ENCODE peak calls at places on chromosome 13, in nine cellular contexts. H is AG04450; J is ovary; U is WERI-Rb-1; M is upper lobe of left lung; X is right atrium auricular region; W is CD8-positive, alpha-beta T cell; D is left ventricle myocardium inferior; R is endothelial cell of umbilical vein. P is an unnamed sample.

GRCh38 chr13:34748078-34748477 is 194.0 kb upstream of the NBEA start:
- DNase-seq in X (peak), R (peak), W (no peak), M (peak), D (peak), H (no peak), J (peak), U (no peak), P (no peak)

GRCh38 chr13:106566682-106567420 is 1.1 kb downstream of the ARGLU1 start:
- DNase-seq in W (peak), J (peak), D (peak), R (peak), M (peak), H (no peak), X (no peak), U (peak), P (peak)

GRCh38 chr13:26502826-26503225 is 54.7 kb upstream of the WASF3 start:
- DNase-seq in W (no peak), D (no peak), R (peak), J (no peak), U (no peak), M (no peak), H (peak), X (peak), P (no peak)

GRCh38 chr13:89950225-89950624 is 1397.3 kb upstream of the MIR17HG start:
- DNase-seq in D (no peak), J (no peak), W (no peak), X (no peak), R (no peak), U (no peak), M (no peak), H (no peak), P (no peak)

GRCh38 chr13:50359779-50360178 is 344.5 kb downstream of the KCNRG start:
- DNase-seq in X (no peak), D (no peak), H (no peak), U (no peak), J (no peak), R (no peak), M (no peak), W (no peak), P (no peak)

GRCh38 chr13:99577934-99578917 is 77.0 kb downstream of the TM9SF2 start:
- DNase-seq in J (peak), M (no peak), U (no peak), X (no peak), W (no peak), R (peak), H (no peak), D (no peak), P (no peak)

GRCh38 chr13:99275093-99275469 is 16.9 kb upstream of the GPR18 start:
- DNase-seq in H (no peak), U (no peak), M (no peak), W (peak), J (no peak), X (no peak), R (no peak), D (no peak), P (no peak)

GRCh38 chr13:100694722-100695644 is 20.4 kb upstream of the TMTC4 start:
- DNase-seq in D (no peak), X (no peak), J (no peak), W (no peak), M (no peak), H (no peak), U (peak), R (peak), P (no peak)

GRCh38 chr13:62418872-62419271 is 1003.2 kb upstream of the PCDH20 start:
- DNase-seq in U (no peak), X (no peak), J (no peak), R (no peak), D (no peak), M (no peak), H (no peak), W (no peak), P (no peak)

GRCh38 chr13:113080361-113080831 is 25.2 kb upstream of the F7 start:
- DNase-seq in H (no peak), D (no peak), U (no peak), J (no peak), R (no peak), M (no peak), X (no peak), W (no peak), P (no peak)

GRCh38 chr13:32804673-32805260 is 211.5 kb upstream of the KL start:
- DNase-seq in J (no peak), W (no peak), R (no peak), H (no peak), U (no peak), M (no peak), X (no peak), D (no peak), P (no peak)

GRCh38 chr13:99923877-99924582 is 47.5 kb downstream of the ZIC5 start:
- DNase-seq in M (no peak), H (no peak), D (no peak), W (no peak), R (no peak), U (no peak), J (no peak), X (no peak), P (no peak)

GRCh38 chr13:112171570-112171965 is 104.6 kb downstream of the SOX1 start:
- DNase-seq in J (no peak), X (no peak), M (no peak), W (no peak), R (no peak), U (no peak), D (no peak), H (no peak), P (peak)

GRCh38 chr13:106373989-106374572 is 161.4 kb downstream of the EFNB2 start:
- DNase-seq in W (no peak), R (peak), D (no peak), U (peak), M (peak), H (no peak), X (no peak), J (no peak), P (no peak)

GRCh38 chr13:94400874-94401273 is 78.6 kb downstream of the DCT start:
- DNase-seq in X (no peak), D (no peak), M (no peak), U (no peak), W (no peak), R (no peak), H (no peak), J (no peak), P (no peak)

GRCh38 chr13:110070511-110071120 is 236.3 kb downstream of the COL4A1 start:
- DNase-seq in H (peak), D (no peak), M (no peak), J (no peak), X (no peak), U (no peak), W (no peak), R (no peak), P (no peak)

GRCh38 chr13:98664510-98664909 is 87.6 kb upstream of the STK24 start:
- DNase-seq in X (no peak), J (no peak), M (no peak), D (no peak), U (no peak), H (no peak), R (no peak), W (no peak), P (no peak)

GRCh38 chr13:95553614-95554385 is 1.3 kb downstream of the CLDN10 start:
- DNase-seq in M (no peak), W (no peak), D (no peak), U (no peak), J (no peak), H (no peak), R (no peak), X (no peak), P (no peak)

GRCh38 chr13:57557979-57558529 is 73.5 kb upstream of the PCDH17 start:
- DNase-seq in W (no peak), R (peak), J (no peak), M (no peak), U (no peak), D (no peak), X (no peak), H (no peak), P (no peak)

GRCh38 chr13:99802416-99802815 is 169.2 kb downstream of the ZIC5 start:
- DNase-seq in U (no peak), D (no peak), R (no peak), M (no peak), W (no peak), J (no peak), X (no peak), H (no peak), P (no peak)

GRCh38 chr13:113500530-113501265 is 10.2 kb upstream of the DCUN1D2 start:
- DNase-seq in W (no peak), R (no peak), D (no peak), H (no peak), U (no peak), X (no peak), J (no peak), M (no peak), P (no peak)

DNA sequence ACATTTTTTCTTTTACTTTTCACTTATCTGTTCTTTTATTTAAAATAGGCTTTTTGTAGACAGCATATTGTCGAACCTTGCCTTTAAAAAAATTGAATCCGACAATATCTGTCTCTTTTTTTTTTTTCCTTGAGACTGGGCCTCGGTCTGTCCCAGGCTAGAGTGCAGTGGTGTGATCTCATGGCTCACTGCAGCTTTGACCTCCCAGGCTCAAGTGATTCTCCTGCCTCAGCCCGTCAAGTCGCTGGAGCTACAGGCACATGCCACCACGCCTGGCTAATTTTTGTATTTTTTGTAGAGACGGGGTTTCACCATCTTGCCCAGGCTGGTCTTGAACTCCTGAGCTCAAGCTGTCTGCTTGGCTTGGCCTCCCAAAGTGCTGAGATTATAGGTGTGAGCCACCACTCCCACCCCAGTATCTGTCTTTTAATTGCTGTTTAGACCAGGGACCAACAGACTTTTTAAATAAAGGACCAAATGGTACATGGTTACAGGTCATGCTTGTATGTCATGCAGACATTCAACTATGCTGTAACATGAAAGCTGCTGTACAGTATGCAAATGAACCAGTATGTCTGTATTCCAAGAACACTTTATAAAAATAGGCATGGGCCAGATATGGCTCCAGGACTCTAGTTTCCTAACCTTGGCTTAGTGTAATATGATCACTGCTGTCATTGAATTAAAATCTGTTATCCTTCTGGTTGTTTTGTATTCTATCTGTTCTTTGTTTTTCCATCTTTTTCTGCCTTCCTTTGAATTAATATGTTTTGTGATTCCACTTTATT is 80.3 kb downstream of the GJA3 start:
- DNase-seq in D (no peak), H (no peak), J (no peak), R (no peak), X (no peak), M (no peak), W (no peak), U (no peak), P (no peak)
- H3K27ac ChIP-seq in D (peak), H (no peak), J (no peak), R (no peak), X (peak), M (no peak), W (no peak), U (no peak), P (no peak)

GRCh38 chr13:91313581-91313980 is 33.9 kb upstream of the MIR17HG start:
- DNase-seq in U (no peak), J (no peak), X (no peak), H (no peak), M (no peak), D (no peak), W (no peak), R (no peak), P (no peak)

GRCh38 chr13:91312324-91312723 is 35.2 kb upstream of the MIR17HG start:
- DNase-seq in M (no peak), H (no peak), X (no peak), J (no peak), R (no peak), D (no peak), U (no peak), W (no peak), P (no peak)

GRCh38 chr13:91313103-91313502 is 34.4 kb upstream of the MIR17HG start:
- DNase-seq in J (no peak), D (no peak), H (no peak), W (no peak), M (no peak), X (no peak), R (peak), U (no peak), P (no peak)

GRCh38 chr13:91311491-91311890 is 36.0 kb upstream of the MIR17HG start:
- DNase-seq in M (no peak), H (no peak), W (no peak), X (no peak), D (no peak), J (no peak), U (no peak), R (no peak), P (no peak)

DNA sequence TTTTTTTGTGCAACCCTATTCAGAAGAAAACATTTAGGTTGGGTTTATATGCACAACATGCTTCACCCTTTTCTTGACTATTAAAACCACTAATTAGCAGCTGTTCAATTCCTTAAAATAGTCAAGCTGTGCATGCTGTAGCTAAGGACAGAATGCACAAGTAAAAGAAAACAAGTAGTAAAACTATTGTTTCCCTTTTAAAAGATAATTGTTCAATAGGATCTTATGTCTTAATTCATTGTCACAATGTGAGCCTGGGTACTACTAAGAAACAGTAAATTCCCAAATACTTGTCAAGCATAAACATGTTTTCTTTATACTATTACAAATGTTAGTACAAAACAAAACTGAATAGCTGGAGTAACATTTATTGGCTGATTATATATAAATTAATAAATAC is 32.6 kb upstream of the MIR17HG start:
- DNase-seq in U (no peak), H (no peak), X (no peak), R (no peak), D (no peak), W (no peak), J (no peak), M (no peak), P (no peak)
- H3K4me3 ChIP-seq in U (no peak), H (no peak), X (no peak), R (no peak), D (no peak), W (no peak), J (no peak), M (no peak), P (no peak)

GRCh38 chr13:82740442-82740841 is 1141.8 kb downstream of the SLITRK1 start:
- DNase-seq in M (no peak), D (no peak), J (no peak), H (no peak), W (no peak), X (no peak), U (no peak), R (no peak), P (no peak)

DNA sequence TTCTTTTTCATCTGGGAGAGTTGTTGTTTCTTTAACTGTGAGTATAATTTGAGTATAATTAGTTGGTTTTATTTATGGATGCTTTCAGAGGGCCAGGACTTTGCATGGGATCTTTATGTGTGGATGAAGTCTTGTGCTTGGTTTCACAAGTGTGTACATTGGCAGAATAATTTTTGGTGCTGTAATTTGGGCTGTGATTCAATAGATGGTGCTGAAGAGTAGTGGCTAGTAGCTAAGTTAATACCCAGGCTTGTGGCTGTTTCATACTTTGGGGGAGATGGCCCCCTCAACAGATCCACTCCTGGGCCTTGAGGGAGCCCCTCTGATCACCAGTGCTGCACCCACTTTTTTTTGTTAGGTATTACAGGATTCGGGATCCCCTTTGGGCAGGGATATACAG is 1142.4 kb downstream of the SLITRK1 start:
- DNase-seq in R (no peak), D (no peak), M (no peak), W (no peak), X (no peak), U (no peak), J (no peak), H (no peak), P (no peak)
- TF ChIP-seq CTCF in R (no peak), D (no peak), M (no peak), W (no peak), X (no peak), U (no peak), J (no peak), H (peak), P (no peak)

GRCh38 chr13:85985791-85986190 is 186.6 kb upstream of the SLITRK6 start:
- DNase-seq in W (no peak), U (no peak), R (no peak), J (no peak), H (no peak), X (no peak), M (no peak), D (no peak), P (no peak)

DNA sequence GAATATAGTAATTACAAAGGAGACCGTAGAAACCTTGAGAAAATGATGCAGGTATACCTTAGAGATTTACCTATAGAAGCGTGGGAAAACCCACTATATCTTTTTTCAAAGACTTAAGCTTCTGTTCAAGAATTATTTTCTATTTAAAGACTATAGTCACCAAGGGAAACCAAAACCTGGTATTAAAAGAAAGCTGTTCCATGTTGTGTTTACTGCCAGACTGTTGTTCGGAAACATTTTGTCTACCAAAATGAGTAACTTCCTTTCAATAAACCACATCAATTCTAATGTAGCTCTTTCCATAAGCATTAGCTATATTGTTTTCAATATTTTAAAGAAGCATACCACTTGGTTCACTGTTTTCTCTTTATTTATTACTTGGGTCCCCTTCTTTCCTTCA is 182.9 kb upstream of the SLITRK6 start:
- DNase-seq in M (no peak), X (no peak), J (no peak), R (no peak), H (no peak), W (no peak), U (no peak), D (no peak), P (no peak)
- H3K27ac ChIP-seq in M (no peak), X (no peak), J (no peak), R (no peak), H (no peak), W (no peak), U (no peak), D (no peak), P (no peak)

GRCh38 chr13:20193142-20193923 is 595 bp upstream of the GJB2 start:
- DNase-seq in U (no peak), H (no peak), J (no peak), R (no peak), W (no peak), D (no peak), M (no peak), X (no peak), P (peak)

GRCh38 chr13:20191902-20192469 is 752 bp downstream of the GJB2 start:
- DNase-seq in U (no peak), J (no peak), M (peak), W (no peak), R (no peak), D (no peak), H (no peak), X (no peak), P (peak)

GRCh38 chr13:20195846-20196245 is 3.1 kb upstream of the GJB2 start:
- DNase-seq in H (no peak), J (no peak), X (no peak), W (no peak), D (no peak), U (no peak), R (no peak), M (no peak), P (peak)

GRCh38 chr13:20192470-20193141 is at the start of gene GJB2:
- DNase-seq in M (no peak), D (no peak), X (no peak), R (no peak), J (no peak), W (no peak), H (no peak), U (no peak), P (peak)

DNA sequence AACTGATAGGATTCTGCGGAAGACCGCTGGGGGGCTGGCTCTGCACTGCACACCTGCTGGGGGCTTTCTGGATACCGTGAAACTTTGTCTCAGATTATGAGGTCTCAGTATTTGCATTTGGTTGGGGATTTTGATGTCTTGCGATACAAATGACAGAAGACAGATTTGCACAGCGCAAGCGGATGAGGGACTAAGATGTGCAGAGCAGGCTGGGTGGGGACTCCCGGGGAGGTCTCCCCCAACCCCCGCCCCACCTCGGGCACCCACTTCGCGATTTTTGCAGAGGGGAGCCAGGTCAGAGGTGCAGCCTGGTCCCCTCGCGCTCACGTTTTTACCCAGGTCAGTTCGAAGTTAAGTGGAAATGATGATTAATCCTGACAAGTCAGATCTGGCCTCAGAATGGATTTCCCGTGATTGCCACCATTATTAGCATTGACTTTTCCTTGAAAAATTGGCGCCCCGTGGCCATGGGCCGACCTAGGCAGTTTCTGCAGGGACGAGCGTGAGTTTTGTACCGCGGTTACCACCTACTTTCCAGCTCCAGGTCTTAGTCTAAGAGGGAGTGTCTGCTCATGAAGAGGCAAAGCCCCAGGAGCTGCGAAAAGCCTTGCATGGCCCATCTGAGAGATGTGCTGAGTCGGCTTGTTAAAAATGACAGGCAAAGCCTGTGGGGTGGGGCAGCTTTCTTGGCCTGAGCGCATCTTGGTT is 1.3 kb upstream of the GJB2 start:
- DNase-seq in D (no peak), R (no peak), X (no peak), U (no peak), M (no peak), W (no peak), H (no peak), J (no peak), P (peak)
- H3K4me3 ChIP-seq in D (peak), R (no peak), X (peak), U (no peak), M (no peak), W (peak), H (no peak), J (no peak), P (peak)

DNA sequence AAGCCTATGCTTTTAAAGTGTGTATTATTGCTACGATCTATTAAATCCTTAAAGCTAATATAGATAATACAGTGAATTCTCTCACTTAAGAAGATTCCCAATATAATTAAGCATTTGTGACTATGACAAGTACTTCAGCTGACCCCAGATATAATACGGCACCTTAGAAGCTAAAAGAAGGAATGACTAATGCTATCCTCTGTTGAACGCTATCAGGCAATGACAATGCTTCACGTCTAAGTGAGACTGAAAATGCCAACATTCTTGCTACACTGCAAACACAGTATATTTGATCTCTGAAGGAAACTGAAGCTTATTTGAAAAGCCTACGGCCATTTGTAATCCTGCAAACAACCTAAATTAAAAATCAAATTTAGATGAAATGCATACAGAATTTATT is 19.7 kb downstream of the VWA8 start:
- DNase-seq in M (no peak), W (no peak), H (no peak), J (no peak), U (no peak), R (no peak), D (no peak), X (no peak), P (no peak)
- TF ChIP-seq CTCF in M (no peak), W (no peak), H (no peak), J (no peak), U (no peak), R (no peak), D (no peak), X (no peak), P (no peak)